ENCODE peak calls at places on chromosomes 1 and 21, in six cellular contexts. Z, V, L, Y, R and K are unnamed samples.

GRCh38 chr1:111592389-111593361 is 26.9 kb upstream of the RAP1A start:
- DNase-seq in Z (peak; percentile 14), R (peak; percentile 87), Y (no peak), V (peak; percentile 73), L (peak; percentile 60), K (peak; percentile 71)

GRCh38 chr1:225766967-225767413 is 10.6 kb upstream of the SRP9 start:
- DNase-seq in Y (peak; percentile 79), R (peak; percentile 90), V (no peak), L (no peak), Z (no peak), K (peak; percentile 15)

GRCh38 chr1:208209286-208209685 is 34.9 kb downstream of the PLXNA2 start:
- DNase-seq in Y (no peak), V (no peak), Z (no peak), R (no peak), L (no peak), K (no peak)

GRCh38 chr1:22121421-22121911 is 21.4 kb downstream of the WNT4 start:
- DNase-seq in R (no peak), Y (no peak), V (no peak), Z (no peak), L (no peak), K (no peak)

GRCh38 chr1:110056284-110056680 is 14.2 kb downstream of the ALX3 start:
- DNase-seq in Z (no peak), L (no peak), Y (no peak), V (no peak), R (no peak), K (no peak)

GRCh38 chr1:94855307-94855700 is 35.1 kb downstream of the SLC44A3 start:
- DNase-seq in V (no peak), Y (no peak), Z (no peak), R (peak; percentile 21), L (no peak), K (no peak)

GRCh38 chr1:18878538-18879220 is 19.2 kb upstream of the TAS1R2 start:
- DNase-seq in L (no peak), Y (no peak), R (no peak), V (no peak), Z (no peak), K (no peak)

GRCh38 chr21:34552324-34553198 is 40.6 kb upstream of the KCNE1 start:
- DNase-seq in V (no peak), Y (no peak), R (no peak), Z (no peak), L (no peak), K (no peak)

GRCh38 chr1:177384461-177384860 is 213.7 kb downstream of the BRINP2 start:
- DNase-seq in R (peak; percentile 6), L (no peak), Z (no peak), Y (no peak), V (no peak), K (no peak)

GRCh38 chr1:221373795-221374194 is 368.1 kb downstream of the DUSP10 start:
- DNase-seq in V (no peak), Z (no peak), L (no peak), Y (no peak), R (no peak), K (no peak)

GRCh38 chr1:206496131-206496793 is 11.1 kb upstream of the RASSF5 start:
- DNase-seq in R (no peak), Z (no peak), Y (no peak), V (no peak), L (no peak), K (peak; percentile 75)

GRCh38 chr1:213051881-213052202 is 801 bp downstream of the RPS6KC1 start:
- DNase-seq in V (no peak), Z (no peak), R (no peak), Y (no peak), L (no peak), K (no peak)